ENCODE peak calls at places on chromosomes 16 and 17, in seven cellular contexts. N is lung, K is suprapubic skin, W is mucosa of descending colon, S is cardiac muscle cell, Z is lower lobe of right lung, B is neural progenitor cell. H is an unnamed sample.

GRCh38 chr16:80203821-80204220 is 337.0 kb upstream of the DYNLRB2 start:
- DNase-seq in K (no peak), Z (no peak), S (no peak), N (no peak), B (no peak), W (no peak), H (no peak)

GRCh38 chr17:75808905-75809621 is 24.5 kb downstream of the UNK start:
- DNase-seq in N (no peak), B (no peak), Z (peak; percentile 41), K (peak; percentile 86), S (peak; percentile 46), W (no peak), H (no peak)

GRCh38 chr17:76547183-76547641 is 7.4 kb downstream of the PRCD start:
- DNase-seq in S (peak; percentile 80), Z (peak; percentile 51), K (peak; percentile 73), W (no peak), N (peak; percentile 54), B (peak; percentile 86), H (peak; percentile 49)

GRCh38 chr17:45371414-45372324 is 54.8 kb upstream of the MAP3K14 start:
- DNase-seq in S (peak; percentile 91), B (peak; percentile 92), K (peak; percentile 89), N (peak; percentile 84), Z (peak; percentile 89), W (peak; percentile 79), H (no peak)

GRCh38 chr17:8857919-8858318 is 9.6 kb downstream of the PIK3R6 start:
- DNase-seq in W (no peak), K (no peak), Z (no peak), N (no peak), B (no peak), S (no peak), H (no peak)

GRCh38 chr17:41140360-41141132 is at the start of gene KRTAP4-6:
- DNase-seq in N (no peak), K (no peak), Z (no peak), B (no peak), W (no peak), S (no peak), H (no peak)

GRCh38 chr17:79575229-79575628 is 35.6 kb downstream of the RBFOX3 start:
- DNase-seq in B (no peak), K (no peak), W (no peak), S (no peak), Z (peak; percentile 11), N (no peak), H (no peak)

GRCh38 chr16:2278956-2279800 is 11.3 kb upstream of the RNPS1 start:
- DNase-seq in W (no peak), S (no peak), K (no peak), B (no peak), Z (no peak), N (no peak), H (no peak)

GRCh38 chr16:57113664-57114063 is 21.3 kb downstream of the CPNE2 start:
- DNase-seq in B (no peak), S (no peak), K (no peak), Z (no peak), W (no peak), N (no peak), H (no peak)

GRCh38 chr16:54201200-54201599 is 85.4 kb downstream of the IRX3 start:
- DNase-seq in S (no peak), N (no peak), W (no peak), K (no peak), B (no peak), Z (no peak), H (no peak)

GRCh38 chr16:4706871-4707270 is 13.5 kb downstream of the NUDT16L1 start:
- DNase-seq in B (no peak), W (no peak), Z (no peak), S (no peak), K (no peak), N (no peak), H (no peak)

GRCh38 chr17:38579934-38580333 is 25.8 kb downstream of the SRCIN1 start:
- DNase-seq in S (peak; percentile 87), N (no peak), W (no peak), K (no peak), Z (peak; percentile 67), B (peak; percentile 67), H (no peak)

GRCh38 chr16:27748868-27749546 is 199.1 kb downstream of the KATNIP start:
- DNase-seq in N (no peak), Z (peak; percentile 47), W (peak; percentile 72), B (peak; percentile 61), S (peak; percentile 71), K (no peak), H (no peak)

GRCh38 chr16:24626251-24626650 is 86.9 kb downstream of the RBBP6 start:
- DNase-seq in N (no peak), S (no peak), K (no peak), B (no peak), Z (no peak), W (no peak), H (no peak)

GRCh38 chr17:5183410-5183793 is 8.3 kb downstream of the ZNF594 start:
- DNase-seq in S (no peak), B (no peak), K (no peak), Z (no peak), N (no peak), W (no peak), H (no peak)

GRCh38 chr17:5181509-5182305 is 10.0 kb downstream of the ZNF594 start:
- DNase-seq in Z (no peak), N (no peak), W (no peak), S (no peak), K (no peak), B (no peak), H (no peak)

GRCh38 chr17:5182597-5183409 is 8.9 kb downstream of the ZNF594 start:
- DNase-seq in N (no peak), Z (no peak), W (no peak), S (no peak), K (no peak), B (no peak), H (no peak)

GRCh38 chr17:5184284-5184683 is 7.4 kb downstream of the ZNF594 start:
- DNase-seq in Z (no peak), B (no peak), K (no peak), N (no peak), W (no peak), S (no peak), H (no peak)

GRCh38 chr17:5179003-5179402 is 12.7 kb downstream of the ZNF594 start:
- DNase-seq in K (no peak), W (no peak), B (no peak), N (no peak), Z (no peak), S (no peak), H (no peak)
- H3K9me3 ChIP-seq in K (peaks cover 61% of the 10 kb centered on the region), W (peaks cover 92% of the 10 kb centered on the region), B (peaks cover 69% of the 10 kb centered on the region), N (peaks cover 36% of the 10 kb centered on the region), Z (peaks cover 91% of the 10 kb centered on the region), S (peaks cover 13% of the 10 kb centered on the region), H (peaks cover 49% of the 10 kb centered on the region)

DNA sequence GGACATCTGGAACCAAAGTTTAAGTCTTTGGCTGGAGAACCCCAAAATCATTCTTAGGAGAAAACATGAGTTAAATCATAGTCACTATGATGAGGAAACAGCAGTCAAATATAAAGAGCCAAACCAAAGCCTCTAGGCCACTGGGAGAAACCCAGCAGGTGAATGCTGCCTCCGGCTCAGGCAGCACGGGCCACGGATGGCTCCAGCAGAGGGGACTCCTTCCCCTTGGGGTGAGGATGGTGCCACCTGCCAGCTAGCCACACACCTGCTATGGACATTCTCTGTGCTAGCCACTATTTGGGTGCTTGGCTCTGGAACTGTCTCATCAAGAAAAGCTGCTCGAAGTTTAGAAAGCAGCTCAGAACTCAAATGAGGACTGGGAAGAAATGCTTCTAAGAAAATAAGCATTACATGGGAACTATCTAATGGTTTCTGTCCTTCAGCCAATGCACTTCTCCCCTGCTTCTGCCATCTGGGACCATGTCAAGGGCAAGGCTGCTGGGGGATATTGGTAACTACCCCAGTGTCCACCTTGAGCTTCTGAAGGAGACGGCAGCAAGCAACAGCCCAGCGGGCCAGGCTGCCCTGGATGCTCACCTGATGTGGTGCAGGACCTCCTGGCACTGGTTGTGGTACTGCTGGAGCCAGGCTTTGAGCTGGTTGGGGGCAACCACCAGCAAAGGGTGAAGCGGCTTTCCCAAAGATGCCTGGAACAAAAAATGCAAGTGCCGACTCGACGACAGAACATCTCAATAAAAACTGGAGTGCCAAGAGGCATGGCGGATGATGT is 22.5 kb downstream of the ELAC2 start:
- DNase-seq in S (no peak), Z (no peak), N (no peak), W (no peak), B (no peak), K (no peak), H (no peak)
- H3K4me1 ChIP-seq in S (no peaks in the 10 kb centered on the region), Z (no peaks in the 10 kb centered on the region), N (no peaks in the 10 kb centered on the region), W (no peaks in the 10 kb centered on the region), B (no peaks in the 10 kb centered on the region), K (no peaks in the 10 kb centered on the region), H (no peaks in the 10 kb centered on the region)

GRCh38 chr17:48641541-48642058 is 15.4 kb upstream of the HOXB9 start:
- DNase-seq in K (no peak), Z (no peak), B (peak; percentile 40), W (peak; percentile 57), S (no peak), N (no peak), H (no peak)
- H3K9me3 ChIP-seq in K (no peaks in the 10 kb centered on the region), Z (no peaks in the 10 kb centered on the region), B (no peaks in the 10 kb centered on the region), W (no peaks in the 10 kb centered on the region), S (no peaks in the 10 kb centered on the region), N (peaks cover 3% of the 10 kb centered on the region), H (no peaks in the 10 kb centered on the region)

GRCh38 chr17:81417049-81417878 is 22.0 kb downstream of the BAHCC1 start:
- DNase-seq in S (no peak), N (no peak), W (no peak), K (peak; percentile 86), B (no peak), Z (no peak), H (no peak)
- H3K4me1 ChIP-seq in S (peaks cover 8% of the 10 kb centered on the region), N (peaks cover 32% of the 10 kb centered on the region), W (peaks cover 26% of the 10 kb centered on the region), K (peaks cover 71% of the 10 kb centered on the region), B (peaks cover 14% of the 10 kb centered on the region), Z (peaks cover 61% of the 10 kb centered on the region), H (peaks cover 12% of the 10 kb centered on the region)

GRCh38 chr16:3377917-3378316 is 22.2 kb downstream of the OR2C1 start:
- DNase-seq in W (no peak), S (no peak), N (no peak), K (no peak), B (no peak), Z (no peak), H (no peak)
- H3K9me3 ChIP-seq in W (peaks cover 88% of the 10 kb centered on the region), S (peaks cover 10% of the 10 kb centered on the region), N (peaks cover 55% of the 10 kb centered on the region), K (peaks cover 69% of the 10 kb centered on the region), B (peaks cover 22% of the 10 kb centered on the region), Z (peaks cover 93% of the 10 kb centered on the region), H (peaks cover 26% of the 10 kb centered on the region)

DNA sequence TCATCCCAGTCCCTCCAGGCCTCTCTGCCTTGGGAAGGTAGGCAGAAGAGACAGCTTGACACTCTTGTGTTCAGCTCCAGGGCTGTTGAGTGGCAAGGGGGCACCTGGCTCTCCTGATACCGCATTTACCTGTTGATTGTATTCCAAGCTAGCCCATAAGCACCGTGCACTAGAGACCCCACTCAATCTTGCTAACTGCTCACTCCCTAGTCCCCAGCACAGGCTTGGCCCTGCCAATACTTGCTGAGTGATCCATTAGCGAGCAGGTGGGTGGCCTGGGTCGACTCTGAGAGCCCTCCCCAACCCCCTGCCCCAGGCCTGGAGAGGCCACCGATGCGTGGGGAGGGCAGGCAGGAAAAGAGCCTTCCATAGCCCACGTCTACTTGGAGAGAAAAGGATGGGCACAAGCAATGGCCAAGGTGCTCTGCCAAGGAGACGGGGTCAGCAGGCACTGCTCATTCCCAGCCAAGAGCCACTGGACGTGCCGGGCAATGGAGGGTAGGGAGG is 29.5 kb downstream of the FA2H start:
- DNase-seq in S (no peak), N (no peak), B (no peak), K (no peak), Z (no peak), W (peak; percentile 27), H (no peak)
- H3K4me1 ChIP-seq in S (no peaks in the 10 kb centered on the region), N (no peaks in the 10 kb centered on the region), B (peaks cover 24% of the 10 kb centered on the region), K (peaks cover 30% of the 10 kb centered on the region), Z (no peaks in the 10 kb centered on the region), W (peaks cover 24% of the 10 kb centered on the region), H (no peaks in the 10 kb centered on the region)